ENCODE peak calls at places on chromosomes 5 and 9, in seven cellular contexts. Z is OCI-LY7, C is astrocyte, D is SK-N-SH, Y is hepatocyte, L is endothelial cell of umbilical vein, J is mammary epithelial cell. M is an unnamed sample.
A peak's percentile ranks its signal among the peaks of the same experiment; 100 is the strongest.

GRCh38 chr9:95552814-95553546 is 36.2 kb upstream of the PTCH1 start:
- DNase-seq in J (no peak), L (peak; percentile 16), Z (no peak), Y (peak; percentile 68), C (no peak), D (no peak), M (no peak)

GRCh38 chr9:121246821-121247511 is 21.0 kb upstream of the GSN start:
- DNase-seq in J (peak; percentile 73), Z (no peak), D (no peak), L (no peak), Y (no peak), C (peak; percentile 94), M (peak; percentile 76)

GRCh38 chr9:112849363-112849922 is 41.2 kb downstream of the SLC46A2 start:
- DNase-seq in J (no peak), Y (no peak), D (no peak), Z (no peak), L (no peak), C (no peak), M (no peak)

GRCh38 chr5:137376127-137376526 is 123.0 kb downstream of the SPOCK1 start:
- DNase-seq in C (no peak), J (no peak), Y (no peak), Z (no peak), D (no peak), L (no peak), M (no peak)

GRCh38 chr5:147464211-147464610 is 45.7 kb downstream of the DPYSL3 start:
- DNase-seq in C (no peak), D (no peak), J (peak; percentile 25), L (peak; percentile 81), Y (peak; percentile 71), Z (peak; percentile 20), M (no peak)

GRCh38 chr5:5421149-5421960 is 1.1 kb upstream of the ICE1 start:
- DNase-seq in L (peak; percentile 2), J (peak; percentile 4), C (peak; percentile 32), Y (peak; percentile 11), Z (peak; percentile 53), D (no peak), M (no peak)

GRCh38 chr5:135466178-135467050 is 14.3 kb upstream of the TIFAB start:
- DNase-seq in J (peak; percentile 42), Z (no peak), L (peak; percentile 62), Y (peak; percentile 90), D (peak; percentile 94), C (peak; percentile 21), M (peak; percentile 97)

GRCh38 chr9:15306068-15306756 is 804 bp downstream of the TTC39B start:
- DNase-seq in L (peak; percentile 41), J (peak; percentile 89), C (peak; percentile 41), Y (peak; percentile 84), Z (no peak), D (peak; percentile 55), M (peak; percentile 73)

GRCh38 chr9:76866689-76867088 is 39.2 kb downstream of the PRUNE2 start:
- DNase-seq in Z (no peak), D (no peak), L (no peak), Y (peak; percentile 38), C (peak; percentile 94), J (peak; percentile 54), M (peak; percentile 81)

GRCh38 chr9:134034215-134035040 is 9.1 kb downstream of the BRD3OS start:
- DNase-seq in L (no peak), D (no peak), J (no peak), Y (no peak), Z (no peak), C (no peak), M (peak; percentile 62)

GRCh38 chr9:134031783-134032182 is 6.5 kb downstream of the BRD3OS start:
- DNase-seq in D (no peak), Z (no peak), C (no peak), L (no peak), J (no peak), Y (no peak), M (peak; percentile 25)

GRCh38 chr9:134032456-134033222 is 7.4 kb downstream of the BRD3OS start:
- DNase-seq in L (no peak), Z (no peak), Y (no peak), J (no peak), D (no peak), C (no peak), M (peak; percentile 58)

GRCh38 chr9:134035041-134036039 is 10.1 kb downstream of the BRD3OS start:
- DNase-seq in J (no peak), Y (no peak), Z (no peak), C (no peak), L (no peak), D (no peak), M (peak; percentile 38)

GRCh38 chr9:134033516-134034214 is 8.4 kb downstream of the BRD3OS start:
- DNase-seq in L (no peak), Z (no peak), Y (no peak), C (no peak), D (no peak), J (no peak), M (peak; percentile 43)
- H3K36me3 ChIP-seq in L (peaks cover 37% of the 10 kb centered on the region), Z (peaks cover 12% of the 10 kb centered on the region), Y (no peaks in the 10 kb centered on the region), C (peaks cover 11% of the 10 kb centered on the region), D (peaks cover 29% of the 10 kb centered on the region), J (peaks cover 5% of the 10 kb centered on the region), M (peaks cover 52% of the 10 kb centered on the region)

GRCh38 chr5:107424461-107424860 is 246.3 kb downstream of the EFNA5 start:
- DNase-seq in D (no peak), Y (no peak), Z (no peak), C (peak; percentile 41), L (peak; percentile 36), J (no peak), M (no peak)
- H3K4me2 ChIP-seq in D (peak overlapping the region; percentile 39), Y (no peak overlapping the region), Z (no peak overlapping the region), C (no peak overlapping the region), L (peak overlapping the region; percentile 74), J (no peak overlapping the region), M (no peak overlapping the region)

GRCh38 chr9:104494808-104495207 is 9.3 kb upstream of the OR13F1 start:
- DNase-seq in D (peak; percentile 22), L (no peak), Z (peak; percentile 22), Y (no peak), C (no peak), J (no peak), M (no peak)
- TF ChIP-seq CTCF in D (peak; percentile 52), L (no peak), Z (peak; percentile 68), Y (peak; percentile 45), C (peak; percentile 15), J (peak; percentile 23), M (no peak)

DNA sequence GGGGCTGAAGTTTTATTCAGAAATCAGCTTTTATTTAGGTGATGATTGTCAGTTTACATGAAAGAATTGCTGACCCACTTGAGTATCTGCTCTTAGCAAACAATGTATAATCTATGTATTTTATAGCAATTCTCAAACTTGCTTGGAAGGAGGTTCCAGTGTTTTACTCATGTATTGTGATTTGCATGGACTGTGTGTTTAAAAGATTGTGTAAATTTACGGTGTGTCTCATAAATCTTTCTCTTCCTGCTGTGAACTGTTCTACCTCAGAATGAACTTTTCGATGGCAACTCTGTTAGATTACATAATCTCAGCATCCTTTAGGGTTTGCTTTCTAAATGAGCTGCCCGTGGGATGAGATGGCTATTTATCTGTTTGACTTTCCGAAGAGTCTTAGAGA is 122.5 kb downstream of the MEF2C start:
- DNase-seq in Z (no peak), Y (peak; percentile 7), D (no peak), J (no peak), L (no peak), C (no peak), M (no peak)
- H3K36me3 ChIP-seq in Z (no peaks in the 10 kb centered on the region), Y (no peaks in the 10 kb centered on the region), D (no peaks in the 10 kb centered on the region), J (no peaks in the 10 kb centered on the region), L (no peaks in the 10 kb centered on the region), C (no peaks in the 10 kb centered on the region), M (peaks cover 6% of the 10 kb centered on the region)

DNA sequence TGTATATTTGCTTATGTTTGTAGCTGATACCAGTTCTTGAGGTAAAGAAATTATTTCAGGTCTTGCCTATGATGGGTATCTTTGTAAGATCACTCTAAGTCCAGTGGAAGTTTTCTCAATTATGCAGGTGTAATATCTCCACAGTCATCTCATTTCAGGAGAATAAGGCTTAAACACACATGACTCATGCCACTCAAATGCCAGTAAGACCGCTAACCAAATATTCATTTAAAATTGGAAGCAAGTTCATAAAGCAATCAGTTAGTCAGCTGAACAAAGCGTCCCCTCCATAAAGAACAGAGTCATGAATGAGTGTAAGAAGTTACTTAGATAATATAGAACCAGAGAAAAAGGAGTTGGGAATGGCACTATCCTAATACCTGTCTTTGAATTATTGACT is 248.7 kb downstream of the LURAP1L start:
- DNase-seq in J (peak; percentile 66), C (peak; percentile 57), L (no peak), Z (no peak), Y (no peak), D (no peak), M (no peak)
- H3K4me2 ChIP-seq in J (no peak overlapping the region), C (no peak overlapping the region), L (no peak overlapping the region), Z (no peak overlapping the region), Y (no peak overlapping the region), D (no peak overlapping the region), M (no peak overlapping the region)